ENCODE peak calls at places on chromosomes 13 and 19, in nine cellular contexts. H, S, E, J, R, D, G, A and T are unnamed samples.

GRCh38 chr19:33434886-33435705 is 61.6 kb downstream of the CEBPG start:
- DNase-seq in H (no peak), S (no peak), E (no peak), J (no peak), R (no peak), D (no peak), G (peak; percentile 55), A (no peak), T (no peak)

GRCh38 chr13:35347679-35348205 is 128.7 kb downstream of the MAB21L1 start:
- DNase-seq in H (no peak), S (no peak), E (no peak), J (no peak), R (no peak), D (no peak), G (no peak), A (no peak), T (no peak)

GRCh38 chr19:35397064-35397463 is 26.2 kb downstream of the GPR42 start:
- DNase-seq in H (no peak), S (no peak), E (no peak), J (no peak), R (no peak), D (no peak), G (no peak), A (no peak), T (no peak)

GRCh38 chr19:10769533-10770491 is 51.9 kb downstream of the DNM2 start:
- DNase-seq in H (no peak), S (no peak), E (peak; percentile 26), J (peak; percentile 91), R (no peak), D (peak; percentile 51), G (peak; percentile 60), A (peak; percentile 23), T (peak; percentile 84)

GRCh38 chr13:19782049-19782726 is 557 bp downstream of the PSPC1 start:
- DNase-seq in H (peak; percentile 36), S (peak; percentile 42), E (peak; percentile 33), J (peak; percentile 62), R (no peak), D (no peak), G (peak; percentile 72), A (peak; percentile 9), T (peak; percentile 55)

GRCh38 chr19:43620061-43621001 is 902 bp upstream of the ZNF428 start:
- DNase-seq in H (no peak), S (peak; percentile 75), E (no peak), J (no peak), R (no peak), D (no peak), G (no peak), A (no peak), T (no peak)

GRCh38 chr13:30340367-30341184 is 33.2 kb upstream of the KATNAL1 start:
- DNase-seq in H (no peak), S (no peak), E (peak; percentile 75), J (peak; percentile 13), R (no peak), D (peak; percentile 58), G (peak; percentile 94), A (no peak), T (no peak)

GRCh38 chr13:27822258-27822872 is 30.1 kb downstream of the GSX1 start:
- DNase-seq in H (no peak), S (no peak), E (no peak), J (no peak), R (no peak), D (no peak), G (peak; percentile 11), A (no peak), T (no peak)

GRCh38 chr19:54420383-54421168 is 5.3 kb downstream of the TTYH1 start:
- DNase-seq in H (no peak), S (no peak), E (no peak), J (no peak), R (no peak), D (no peak), G (no peak), A (peak; percentile 77), T (peak; percentile 97)

GRCh38 chr19:46925548-46925950 is 64.8 kb downstream of the ARHGAP35 start:
- DNase-seq in H (no peak), S (no peak), E (peak; percentile 92), J (no peak), R (no peak), D (peak; percentile 84), G (no peak), A (no peak), T (no peak)

GRCh38 chr19:4758659-4759058 is 32.9 kb upstream of the FEM1A start:
- DNase-seq in H (no peak), S (no peak), E (no peak), J (no peak), R (no peak), D (no peak), G (no peak), A (no peak), T (no peak)

GRCh38 chr13:60759499-60759898 is 362.5 kb downstream of the TDRD3 start:
- DNase-seq in H (no peak), S (no peak), E (peak; percentile 81), J (peak; percentile 19), R (no peak), D (peak; percentile 38), G (no peak), A (no peak), T (no peak)

GRCh38 chr13:96637039-96637438 is 357.2 kb downstream of the OXGR1 start:
- DNase-seq in H (no peak), S (no peak), E (no peak), J (no peak), R (no peak), D (no peak), G (no peak), A (no peak), T (no peak)

GRCh38 chr13:102707465-102707864 is 12.6 kb upstream of the METTL21C start:
- DNase-seq in H (no peak), S (no peak), E (peak; percentile 89), J (no peak), R (peak; percentile 23), D (peak; percentile 97), G (peak; percentile 96), A (no peak), T (peak; percentile 17)

GRCh38 chr13:40777166-40777956 is 6.4 kb upstream of the MRPS31 start:
- DNase-seq in H (no peak), S (no peak), E (peak; percentile 52), J (peak; percentile 71), R (peak; percentile 11), D (peak; percentile 49), G (peak; percentile 70), A (no peak), T (peak; percentile 60)

GRCh38 chr19:6564393-6564792 is 26.6 kb downstream of the CD70 start:
- DNase-seq in H (no peak), S (no peak), E (no peak), J (no peak), R (no peak), D (peak; percentile 25), G (peak; percentile 6), A (no peak), T (no peak)

GRCh38 chr19:29497241-29497640 is 28.6 kb upstream of the VSTM2B start:
- DNase-seq in H (no peak), S (no peak), E (no peak), J (no peak), R (no peak), D (no peak), G (no peak), A (no peak), T (no peak)

GRCh38 chr13:46327256-46327655 is 59.8 kb downstream of the RUBCNL start:
- DNase-seq in H (no peak), S (no peak), E (no peak), J (no peak), R (no peak), D (no peak), G (no peak), A (no peak), T (no peak)

GRCh38 chr13:33323766-33324525 is 38.4 kb upstream of the STARD13 start:
- DNase-seq in H (no peak), S (no peak), E (no peak), J (no peak), R (no peak), D (no peak), G (peak; percentile 71), A (no peak), T (no peak)